ENCODE peak calls at places on chromosomes 12 and 14, in five cellular contexts. M is adrenal gland, E is neural crest cell, P is HFF-Myc, U is HCT116. X is an unnamed sample.

GRCh38 chr12:50786498-50787231 is 22.8 kb downstream of the ATF1 start:
- DNase-seq in M (no peak), E (no peak), P (peak), U (peak), X (no peak)

GRCh38 chr12:41188841-41189394 is 798 bp downstream of the PDZRN4 start:
- DNase-seq in M (no peak), E (no peak), P (no peak), U (no peak), X (no peak)

GRCh38 chr12:114952573-114953196 is 268.7 kb upstream of the TBX3 start:
- DNase-seq in M (peak), E (no peak), P (no peak), U (no peak), X (no peak)

GRCh38 chr12:103632554-103633216 is 45.6 kb downstream of the STAB2 start:
- DNase-seq in M (peak), E (peak), P (peak), U (peak), X (peak)

GRCh38 chr12:14238224-14238792 is 127.2 kb upstream of the ATF7IP start:
- DNase-seq in M (no peak), E (no peak), P (no peak), U (no peak), X (no peak)

GRCh38 chr12:15756822-15757221 is 32.4 kb downstream of the EPS8 start:
- DNase-seq in M (no peak), E (no peak), P (no peak), U (no peak), X (no peak)

GRCh38 chr14:67762051-67762450 is 54.3 kb downstream of the ZFYVE26 start:
- DNase-seq in M (no peak), E (no peak), P (no peak), U (no peak), X (no peak)

GRCh38 chr14:88838015-88838414 is 13.6 kb downstream of the TTC8 start:
- DNase-seq in M (no peak), E (no peak), P (no peak), U (no peak), X (no peak)

GRCh38 chr12:105433804-105434203 is 103.3 kb downstream of the C12orf75 start:
- DNase-seq in M (no peak), E (no peak), P (no peak), U (no peak), X (no peak)

GRCh38 chr12:112616469-112617190 is 174.9 kb upstream of the RPH3A start:
- DNase-seq in M (no peak), E (no peak), P (no peak), U (no peak), X (no peak)

GRCh38 chr14:60327447-60328331 is 78.7 kb downstream of the PPM1A start:
- DNase-seq in M (no peak), E (no peak), P (no peak), U (no peak), X (peak)

GRCh38 chr12:53096089-53096741 is 1.3 kb upstream of the IGFBP6 start:
- DNase-seq in M (peak), E (no peak), P (no peak), U (no peak), X (no peak)

GRCh38 chr12:19757317-19757877 is 318.1 kb downstream of the AEBP2 start:
- DNase-seq in M (no peak), E (no peak), P (no peak), U (peak), X (no peak)

GRCh38 chr12:524167-524951 is 64.6 kb downstream of the B4GALNT3 start:
- DNase-seq in M (peak), E (no peak), P (no peak), U (no peak), X (no peak)

GRCh38 chr14:24121210-24121609 is 6.5 kb upstream of the NRL start:
- DNase-seq in M (no peak), E (no peak), P (no peak), U (no peak), X (no peak)

GRCh38 chr14:102985665-102986064 is 63.2 kb downstream of the AMN start:
- DNase-seq in M (no peak), E (no peak), P (no peak), U (no peak), X (no peak)

GRCh38 chr14:92040431-92041040 is 677 bp upstream of the TRIP11 start:
- DNase-seq in M (no peak), E (no peak), P (no peak), U (peak), X (peak)

GRCh38 chr14:68552597-68552996 is 240.3 kb downstream of the ZFP36L1 start:
- DNase-seq in M (no peak), E (no peak), P (no peak), U (no peak), X (no peak)

GRCh38 chr14:60653388-60653690 is 4.1 kb upstream of the SIX1 start:
- DNase-seq in M (no peak), E (no peak), P (no peak), U (no peak), X (no peak)

GRCh38 chr12:59861635-59862034 is 265.8 kb downstream of the SLC16A7 start:
- DNase-seq in M (no peak), E (no peak), P (no peak), U (no peak), X (no peak)

GRCh38 chr14:56512521-56512920 is 67.1 kb upstream of the TMEM260 start:
- DNase-seq in M (no peak), E (no peak), P (no peak), U (no peak), X (no peak)

GRCh38 chr14:23182372-23183014 is 967 bp downstream of the SLC7A8 start:
- DNase-seq in M (peak), E (no peak), P (no peak), U (peak), X (peak)

GRCh38 chr12:57237653-57237951 is 8.1 kb downstream of the SHMT2 start:
- DNase-seq in M (no peak), E (no peak), P (no peak), U (no peak), X (no peak)

GRCh38 chr12:94273272-94273671 is 124.9 kb downstream of the PLXNC1 start:
- DNase-seq in M (no peak), E (no peak), P (no peak), U (no peak), X (no peak)

GRCh38 chr12:47328831-47329545 is 249.2 kb upstream of the AMIGO2 start:
- DNase-seq in M (no peak), E (no peak), P (no peak), U (no peak), X (peak)

GRCh38 chr12:92718483-92718985 is 15.7 kb downstream of the PLEKHG7 start:
- DNase-seq in M (no peak), E (no peak), P (no peak), U (no peak), X (no peak)

GRCh38 chr12:28925726-28926376 is 223.2 kb upstream of the FAR2 start:
- DNase-seq in M (no peak), E (no peak), P (peak), U (no peak), X (no peak)

DNA sequence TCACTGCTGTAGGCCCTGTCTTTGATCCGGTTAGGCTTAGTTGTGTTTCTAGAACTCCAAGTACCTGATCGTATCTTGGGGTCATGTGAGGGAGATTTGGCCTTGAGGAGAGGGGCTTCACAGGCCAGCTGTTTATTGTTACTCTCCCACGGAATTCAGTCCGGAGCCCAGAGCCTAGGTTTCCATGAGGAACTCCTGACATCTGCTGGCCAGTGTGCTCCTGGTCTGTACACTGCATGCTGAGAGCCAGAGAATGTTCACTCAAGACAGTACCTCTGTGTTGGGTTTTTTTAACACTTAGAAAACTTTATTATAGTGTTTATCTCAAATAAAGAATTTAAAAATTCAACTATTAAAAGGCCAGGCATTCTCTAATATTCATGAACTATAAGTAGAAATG is 341.0 kb upstream of the TMEM132C start:
- DNase-seq in M (peak), E (peak), P (no peak), U (no peak), X (no peak)
- TF ChIP-seq CTCF in M (peak), E (peak), P (peak), U (no peak), X (no peak)

DNA sequence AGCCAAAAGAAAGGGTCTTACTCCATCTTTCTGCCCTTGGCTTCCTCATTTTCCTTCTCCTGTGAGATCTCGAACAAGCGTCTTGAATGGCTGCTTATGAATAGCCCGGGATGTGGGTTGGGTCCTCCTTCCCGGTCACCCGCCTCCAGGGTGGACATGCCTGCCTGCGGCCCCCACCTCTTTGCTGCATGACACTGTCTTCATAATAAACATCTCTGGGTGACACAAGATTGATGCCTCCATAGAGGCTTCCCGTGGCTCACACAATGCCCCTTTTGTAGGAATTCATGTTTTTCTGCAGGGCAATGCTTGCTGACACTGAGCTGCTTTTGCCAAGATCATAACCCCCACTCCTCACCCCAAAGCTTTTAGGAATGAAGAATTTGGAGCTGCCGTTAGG is 125.9 kb downstream of the ZNF664 start:
- DNase-seq in M (no peak), E (peak), P (no peak), U (no peak), X (no peak)
- TF ChIP-seq CTCF in M (no peak), E (no peak), P (no peak), U (no peak), X (no peak)

DNA sequence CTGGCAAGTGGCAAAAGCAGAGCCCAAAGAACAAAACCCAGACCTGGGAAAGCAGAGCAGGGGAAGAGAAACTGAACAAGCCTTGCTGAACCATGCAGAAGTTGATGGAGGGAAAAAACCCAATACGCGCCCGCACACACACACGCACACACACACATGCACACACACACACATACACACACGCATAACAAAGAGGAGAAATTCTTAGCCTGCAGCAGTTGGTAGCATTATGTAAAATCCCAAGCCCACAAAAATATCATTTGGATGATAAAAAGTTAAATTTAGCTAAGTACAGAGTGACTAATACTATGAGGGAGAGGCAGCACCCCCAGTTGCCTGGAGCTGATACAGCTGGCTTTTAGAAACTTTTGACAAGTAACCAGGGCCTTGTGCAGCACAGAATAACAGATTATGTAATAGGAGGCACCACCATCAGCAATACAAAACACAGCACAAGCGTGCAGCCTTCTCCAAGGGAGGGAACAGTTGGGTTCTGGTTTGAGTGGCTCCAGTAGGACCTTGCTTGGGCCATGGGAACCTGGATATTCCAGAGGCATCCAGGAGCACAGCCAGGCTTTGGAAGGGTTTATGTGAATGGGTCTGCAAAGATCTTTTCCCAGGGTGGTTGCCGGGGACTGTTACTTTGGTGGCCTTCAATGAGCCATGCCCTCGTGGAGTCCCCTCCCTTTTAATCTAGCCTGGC is 35.3 kb downstream of the PITPNM2 start:
- DNase-seq in M (peak), E (no peak), P (peak), U (no peak), X (peak)
- TF ChIP-seq CTCF in M (no peak), E (no peak), P (no peak), U (no peak), X (no peak)

GRCh38 chr12:107762874-107763273 is 1.9 kb upstream of the PRDM4 start:
- DNase-seq in M (no peak), E (no peak), P (no peak), U (no peak), X (no peak)

GRCh38 chr12:107759410-107759809 is 1.5 kb downstream of the PRDM4 start:
- DNase-seq in M (no peak), E (no peak), P (peak), U (peak), X (peak)

GRCh38 chr12:107760207-107760816 is 625 bp downstream of the PRDM4 start:
- DNase-seq in M (peak), E (peak), P (no peak), U (no peak), X (peak)

GRCh38 chr12:107761502-107761904 is 566 bp upstream of the PRDM4 start:
- DNase-seq in M (no peak), E (no peak), P (no peak), U (no peak), X (peak)

DNA sequence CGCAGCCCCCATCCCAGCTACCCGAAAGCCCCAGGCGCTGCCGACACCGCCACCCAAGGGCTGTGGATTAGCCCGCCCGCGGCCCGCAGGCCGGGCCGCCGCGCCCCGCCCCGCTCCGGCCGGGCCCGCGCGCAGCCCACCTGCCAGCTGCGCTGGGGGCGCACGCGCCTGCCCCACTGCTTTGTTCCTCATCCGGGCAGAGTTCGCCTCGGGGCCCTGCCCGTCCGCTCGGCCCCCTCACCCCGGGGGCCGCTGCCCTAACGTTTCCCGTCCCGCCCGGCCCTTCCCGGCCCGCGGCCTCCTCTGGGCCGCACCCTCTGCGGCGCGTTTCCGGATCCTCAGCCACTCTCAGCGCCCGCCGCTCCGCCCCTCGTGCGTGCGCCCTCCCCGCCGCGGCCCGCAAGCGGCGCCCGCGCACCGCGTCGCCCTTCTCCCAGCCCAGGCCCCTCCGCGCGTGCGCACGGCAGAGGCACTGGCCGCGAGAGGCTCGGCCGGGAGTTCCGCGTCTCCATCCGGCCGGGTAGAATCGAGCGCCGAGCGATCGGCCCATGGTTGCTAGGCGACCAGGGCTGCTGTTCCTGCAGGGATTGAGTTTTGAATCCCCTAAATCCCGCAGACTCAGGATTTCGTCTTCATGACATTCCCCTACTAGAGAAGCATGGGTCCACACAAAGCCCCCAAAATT is at the start of gene PRDM4:
- DNase-seq in M (peak), E (peak), P (peak), U (peak), X (peak)
- TF ChIP-seq CTCF in M (no peak), E (peak), P (no peak), U (no peak), X (no peak)

DNA sequence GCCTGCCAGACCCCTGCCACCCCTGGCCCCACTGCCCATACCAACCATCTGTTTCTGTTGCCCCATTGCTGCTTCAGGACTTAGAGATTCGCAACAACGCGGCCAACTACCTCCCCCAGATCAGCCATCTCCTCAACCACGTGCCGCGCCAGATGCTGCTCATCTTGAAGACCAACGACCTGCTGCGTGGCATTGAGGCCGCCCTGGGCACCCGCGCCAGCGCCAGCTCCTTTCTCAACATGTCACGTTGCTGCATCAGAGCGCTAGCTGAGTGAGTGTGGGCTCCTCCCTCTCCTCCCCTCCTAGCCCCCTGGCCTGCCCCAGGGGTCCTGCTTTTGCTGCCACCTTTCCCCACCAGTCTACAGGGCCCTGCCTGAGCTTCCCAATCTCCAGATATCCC is 131.5 kb downstream of the ADCK1 start:
- DNase-seq in M (no peak), E (no peak), P (no peak), U (no peak), X (no peak)
- TF ChIP-seq CTCF in M (no peak), E (no peak), P (no peak), U (no peak), X (no peak)

DNA sequence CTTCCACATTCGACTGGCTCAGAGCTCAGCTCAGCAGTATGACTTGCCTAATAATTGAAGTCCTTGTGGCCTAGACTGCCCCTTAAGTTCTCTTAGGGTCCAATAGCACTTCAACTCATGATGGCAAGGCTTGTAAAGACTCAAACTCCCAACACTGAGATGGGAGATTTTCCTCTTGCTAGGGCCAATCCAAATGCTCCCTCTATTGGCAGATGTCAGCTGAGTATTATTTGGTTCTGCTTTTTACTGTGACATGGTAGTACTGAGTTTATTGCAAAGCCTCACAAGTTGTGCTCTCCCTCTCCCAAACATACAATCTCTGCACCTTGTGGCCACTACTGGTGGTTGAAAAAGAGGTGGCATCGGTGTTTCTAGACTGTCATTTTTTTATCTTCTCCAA is 164.2 kb downstream of the ALG10 start:
- DNase-seq in M (no peak), E (no peak), P (no peak), U (no peak), X (no peak)
- TF ChIP-seq CTCF in M (no peak), E (no peak), P (no peak), U (peak), X (no peak)